ENCODE peak calls at places on chromosome 3, in eight cellular contexts. V, X, R, F, J, D, L and Y are unnamed samples.

GRCh38 chr3:661356-661755 is 431.5 kb upstream of the CNTN6 start:
- DNase-seq in V (no peak), X (no peak), R (no peak), F (no peak), J (no peak), D (no peak), L (no peak), Y (no peak)

GRCh38 chr3:61173685-61174084 is 77.6 kb downstream of the FHIT start:
- DNase-seq in V (peak), X (no peak), R (no peak), F (no peak), J (no peak), D (no peak), L (no peak), Y (no peak)

GRCh38 chr3:112860898-112861297 is 14.2 kb upstream of the CD200R1L start:
- DNase-seq in V (no peak), X (no peak), R (no peak), F (no peak), J (no peak), D (no peak), L (no peak), Y (no peak)

GRCh38 chr3:97927699-97928098 is 44.5 kb downstream of the RIOX2 start:
- DNase-seq in V (no peak), X (no peak), R (peak), F (no peak), J (peak), D (no peak), L (no peak), Y (no peak)

GRCh38 chr3:69738859-69739203 is 433 bp upstream of the MITF start:
- DNase-seq in V (peak), X (no peak), R (no peak), F (no peak), J (no peak), D (no peak), L (no peak), Y (no peak)

GRCh38 chr3:133573054-133573628 is 345 bp upstream of the CDV3 start:
- DNase-seq in V (peak), X (peak), R (peak), F (peak), J (peak), D (peak), L (peak), Y (peak)

GRCh38 chr3:19652336-19652735 is 281.7 kb downstream of the EFHB start:
- DNase-seq in V (no peak), X (no peak), R (no peak), F (no peak), J (no peak), D (no peak), L (no peak), Y (no peak)

GRCh38 chr3:10006762-10007090 is 19.5 kb upstream of the FANCD2 start:
- DNase-seq in V (no peak), X (no peak), R (no peak), F (no peak), J (no peak), D (no peak), L (no peak), Y (no peak)

GRCh38 chr3:177338697-177339219 is 141.5 kb upstream of the TBL1XR1 start:
- DNase-seq in V (no peak), X (no peak), R (peak), F (peak), J (no peak), D (peak), L (no peak), Y (no peak)

GRCh38 chr3:125189378-125190165 is 23.0 kb downstream of the SLC12A8 start:
- DNase-seq in V (no peak), X (no peak), R (no peak), F (no peak), J (no peak), D (no peak), L (no peak), Y (no peak)

GRCh38 chr3:72836923-72837322 is 11.3 kb downstream of the SHQ1 start:
- DNase-seq in V (no peak), X (no peak), R (no peak), F (no peak), J (no peak), D (no peak), L (no peak), Y (no peak)

GRCh38 chr3:6168242-6168641 is 692.7 kb upstream of the GRM7 start:
- DNase-seq in V (no peak), X (no peak), R (no peak), F (no peak), J (no peak), D (no peak), L (no peak), Y (no peak)

GRCh38 chr3:14329842-14330241 is 72.6 kb upstream of the SLC6A6 start:
- DNase-seq in V (no peak), X (no peak), R (no peak), F (no peak), J (no peak), D (no peak), L (no peak), Y (no peak)

GRCh38 chr3:141346839-141347238 is 21.5 kb upstream of the ZBTB38 start:
- DNase-seq in V (no peak), X (no peak), R (peak), F (no peak), J (no peak), D (peak), L (no peak), Y (no peak)

GRCh38 chr3:186612721-186613636 is at the start of gene AHSG:
- DNase-seq in V (no peak), X (no peak), R (no peak), F (no peak), J (no peak), D (no peak), L (no peak), Y (no peak)

GRCh38 chr3:99674086-99674789 is 35.8 kb downstream of the COL8A1 start:
- DNase-seq in V (no peak), X (no peak), R (peak), F (no peak), J (peak), D (no peak), L (no peak), Y (no peak)

GRCh38 chr3:112074616-112075497 is 11.3 kb upstream of the C3orf52 start:
- DNase-seq in V (peak), X (no peak), R (peak), F (peak), J (peak), D (peak), L (no peak), Y (no peak)

GRCh38 chr3:186497608-186498007 is 46.6 kb downstream of the CRYGS start:
- DNase-seq in V (no peak), X (no peak), R (no peak), F (no peak), J (no peak), D (no peak), L (no peak), Y (no peak)

GRCh38 chr3:16671690-16672089 is 66.5 kb upstream of the DAZL start:
- DNase-seq in V (no peak), X (no peak), R (no peak), F (no peak), J (no peak), D (no peak), L (no peak), Y (no peak)

DNA sequence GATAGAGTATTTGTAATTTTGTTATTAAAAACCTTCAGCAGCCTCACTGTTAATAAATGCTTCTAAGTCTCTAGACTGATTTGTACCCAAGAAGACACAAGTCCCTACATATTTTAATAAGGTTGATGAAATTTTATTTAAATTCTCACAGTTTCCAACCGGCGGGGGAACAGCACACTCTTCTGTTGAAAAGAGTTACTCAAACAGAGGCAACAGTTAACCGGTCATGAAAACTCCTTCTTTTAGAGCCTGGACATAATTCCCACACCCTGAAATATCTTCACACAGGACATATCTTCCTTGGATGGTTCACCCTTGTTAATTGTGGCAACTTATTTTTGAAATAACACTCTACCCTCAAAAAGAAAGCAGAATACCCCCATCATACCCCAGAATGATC is 278.8 kb downstream of the FOXP1 start:
- DNase-seq in V (peak), X (no peak), R (peak), F (no peak), J (no peak), D (peak), L (no peak), Y (no peak)
- TF ChIP-seq CTCF in V (peak), X (no peak), R (peak), F (peak), J (peak), D (peak), L (peak), Y (no peak)

DNA sequence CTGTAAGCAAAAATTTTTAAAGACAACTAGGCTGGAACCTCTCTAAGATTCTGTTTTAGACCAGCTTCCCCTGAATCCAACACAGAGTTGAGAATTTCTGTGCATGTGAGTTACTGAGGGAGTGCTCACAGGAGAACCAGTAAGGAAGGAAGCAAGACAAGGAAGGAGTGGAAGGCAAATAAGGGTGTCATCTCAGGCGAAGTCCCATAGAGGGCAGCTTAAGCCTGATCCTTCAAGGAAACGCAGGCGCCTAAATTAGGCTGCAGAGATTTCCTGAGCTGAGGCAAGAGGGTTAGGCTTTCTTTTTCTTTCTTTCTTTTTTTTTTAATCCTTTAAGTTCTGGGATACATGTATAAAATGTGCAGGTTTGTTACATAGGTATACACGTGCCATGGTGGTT is 36.2 kb upstream of the COL6A6 start:
- DNase-seq in V (peak), X (peak), R (peak), F (no peak), J (peak), D (peak), L (no peak), Y (no peak)
- TF ChIP-seq CTCF in V (peak), X (peak), R (peak), F (no peak), J (no peak), D (peak), L (no peak), Y (no peak)

GRCh38 chr3:42752961-42753360 is 20.1 kb downstream of the CCDC13 start:
- DNase-seq in V (no peak), X (no peak), R (no peak), F (no peak), J (no peak), D (no peak), L (no peak), Y (no peak)

GRCh38 chr3:42756681-42757213 is 16.3 kb downstream of the CCDC13 start:
- DNase-seq in V (no peak), X (no peak), R (no peak), F (no peak), J (no peak), D (no peak), L (no peak), Y (no peak)

GRCh38 chr3:42758126-42758525 is 14.9 kb downstream of the CCDC13 start:
- DNase-seq in V (no peak), X (no peak), R (no peak), F (no peak), J (no peak), D (no peak), L (no peak), Y (no peak)

GRCh38 chr3:42753757-42754156 is 19.3 kb downstream of the CCDC13 start:
- DNase-seq in V (no peak), X (no peak), R (no peak), F (no peak), J (no peak), D (no peak), L (no peak), Y (no peak)

DNA sequence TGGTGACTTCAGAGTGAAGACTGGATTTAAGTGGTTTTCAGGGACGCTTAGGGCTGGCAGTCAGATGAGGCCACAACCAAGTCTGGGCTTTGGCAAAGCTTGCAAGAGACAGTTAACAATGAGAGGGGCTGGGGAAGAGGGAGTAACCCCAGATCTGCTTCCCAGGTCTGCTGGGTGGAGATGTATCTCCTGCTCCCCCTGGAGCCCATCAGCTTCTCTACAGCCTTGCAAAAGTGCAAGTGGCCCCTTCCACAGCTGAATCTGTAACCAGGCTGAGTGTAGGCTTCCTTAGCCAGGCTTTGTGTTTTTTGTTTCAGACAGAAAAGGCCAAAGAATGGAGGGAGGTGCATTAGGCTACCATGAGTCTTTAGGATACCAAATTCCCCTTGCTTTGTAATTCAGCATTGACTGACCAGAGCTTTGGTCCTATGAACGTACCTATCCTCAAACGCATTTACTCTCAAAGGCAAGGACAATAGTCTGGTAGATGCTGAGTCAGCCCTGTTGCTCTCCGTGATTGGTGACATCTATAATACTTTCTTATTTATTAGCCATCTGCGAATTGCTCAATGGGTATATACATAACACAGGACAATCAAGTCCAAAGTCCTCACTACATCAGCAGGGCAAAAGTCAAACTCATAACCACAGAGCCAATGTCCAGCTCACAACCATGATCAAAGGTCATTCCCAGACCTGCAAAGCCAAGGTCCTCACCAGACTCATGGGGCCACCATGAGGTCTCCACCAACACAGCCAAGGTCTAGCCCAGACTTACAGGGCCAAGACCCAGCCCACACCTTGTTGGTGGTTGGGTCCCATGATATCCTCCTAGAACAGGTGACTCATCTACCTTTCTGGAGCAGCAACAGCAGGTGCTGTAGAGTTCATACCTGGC is 17.1 kb downstream of the CCDC13 start:
- DNase-seq in V (peak), X (no peak), R (peak), F (no peak), J (peak), D (peak), L (no peak), Y (no peak)
- TF ChIP-seq CTCF in V (peak), X (no peak), R (peak), F (no peak), J (peak), D (peak), L (peak), Y (no peak)

GRCh38 chr3:50221413-50222168 is 14.4 kb upstream of the GNAI2 start:
- DNase-seq in V (no peak), X (peak), R (no peak), F (no peak), J (no peak), D (no peak), L (no peak), Y (no peak)
- TF ChIP-seq CTCF in V (no peak), X (no peak), R (no peak), F (no peak), J (peak), D (no peak), L (no peak), Y (no peak)

GRCh38 chr3:151412989-151413388 is 28.4 kb upstream of the P2RY12 start:
- DNase-seq in V (no peak), X (peak), R (no peak), F (no peak), J (no peak), D (no peak), L (no peak), Y (no peak)
- TF ChIP-seq CTCF in V (no peak), X (no peak), R (no peak), F (no peak), J (no peak), D (peak), L (no peak), Y (no peak)

DNA sequence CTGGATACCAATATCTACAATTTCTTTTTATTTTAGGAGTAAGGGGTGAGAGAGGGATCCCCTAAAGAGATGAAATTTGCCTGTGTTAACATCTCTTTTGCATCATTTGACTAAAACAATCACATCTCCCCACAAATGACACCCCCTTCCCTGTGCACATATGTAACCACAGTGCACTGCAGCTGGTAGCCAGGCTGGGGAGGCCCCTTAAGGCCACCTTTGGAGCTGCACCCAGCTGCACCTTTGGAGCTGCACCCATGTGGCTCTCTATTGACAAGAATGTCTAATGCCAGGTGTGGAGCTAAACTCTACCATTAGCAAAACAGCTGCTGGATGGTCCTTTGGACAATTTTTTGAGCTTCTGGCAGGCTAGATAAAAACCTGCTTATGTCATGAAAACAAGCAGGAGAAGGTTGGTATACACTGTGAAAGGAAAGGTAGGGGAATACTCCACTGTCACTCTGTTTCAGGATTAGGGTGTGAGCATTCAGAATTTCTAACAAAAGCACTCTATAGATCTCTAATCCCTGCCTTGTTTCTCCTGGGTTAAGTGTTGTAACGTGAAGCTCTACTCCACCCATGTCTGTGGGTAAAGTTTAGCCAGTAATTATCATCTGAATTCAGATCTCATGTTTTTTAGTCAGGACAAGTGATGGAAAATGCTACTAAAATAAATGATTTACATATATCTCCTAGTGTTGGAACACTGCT is 52.1 kb downstream of the TFG start:
- DNase-seq in V (no peak), X (no peak), R (no peak), F (no peak), J (no peak), D (no peak), L (no peak), Y (no peak)
- TF ChIP-seq CTCF in V (no peak), X (no peak), R (no peak), F (no peak), J (peak), D (peak), L (no peak), Y (no peak)

GRCh38 chr3:169619793-169620192 is 43.7 kb downstream of the MECOM start:
- DNase-seq in V (no peak), X (no peak), R (no peak), F (no peak), J (no peak), D (no peak), L (no peak), Y (no peak)
- TF ChIP-seq CTCF in V (no peak), X (no peak), R (no peak), F (no peak), J (no peak), D (no peak), L (no peak), Y (no peak)

DNA sequence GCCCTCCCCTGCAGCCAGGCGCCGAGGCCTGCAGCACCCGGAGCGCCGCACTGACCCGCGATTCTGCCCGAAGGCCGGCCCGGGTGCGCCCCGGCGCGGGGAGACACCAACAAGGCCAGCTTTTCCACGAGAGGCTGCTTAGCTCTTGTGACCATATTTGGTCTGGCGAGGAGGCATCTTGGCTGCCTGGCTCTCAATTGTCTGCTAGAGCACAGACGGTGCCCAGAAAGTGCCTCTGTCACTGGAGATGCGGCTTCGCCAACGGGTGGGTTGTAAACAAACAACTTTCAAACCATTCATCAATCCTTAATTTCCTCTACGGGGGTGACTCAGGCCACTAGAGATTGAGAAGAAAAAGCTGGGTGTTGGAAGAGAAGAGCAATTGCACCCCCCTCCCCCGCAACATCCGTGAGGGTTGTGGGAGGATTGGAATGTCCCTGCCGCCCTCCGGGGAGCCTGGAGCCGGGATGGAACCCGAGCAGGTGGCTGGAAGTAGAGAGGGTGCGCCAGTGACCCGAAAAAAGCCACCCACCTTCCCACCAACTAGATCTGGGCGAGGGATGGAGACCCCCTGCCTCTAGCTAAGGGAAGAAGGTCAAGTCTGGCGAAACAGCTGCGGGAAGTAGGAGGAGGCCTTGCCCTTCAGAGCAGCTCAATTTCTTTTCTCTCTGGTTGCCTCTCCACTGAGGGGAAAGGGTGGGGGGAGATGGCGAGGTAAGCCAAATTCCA is 783 bp upstream of the WWTR1 start:
- DNase-seq in V (peak), X (peak), R (peak), F (peak), J (peak), D (peak), L (peak), Y (no peak)
- TF ChIP-seq CTCF in V (peak), X (no peak), R (peak), F (no peak), J (peak), D (peak), L (peak), Y (no peak)

DNA sequence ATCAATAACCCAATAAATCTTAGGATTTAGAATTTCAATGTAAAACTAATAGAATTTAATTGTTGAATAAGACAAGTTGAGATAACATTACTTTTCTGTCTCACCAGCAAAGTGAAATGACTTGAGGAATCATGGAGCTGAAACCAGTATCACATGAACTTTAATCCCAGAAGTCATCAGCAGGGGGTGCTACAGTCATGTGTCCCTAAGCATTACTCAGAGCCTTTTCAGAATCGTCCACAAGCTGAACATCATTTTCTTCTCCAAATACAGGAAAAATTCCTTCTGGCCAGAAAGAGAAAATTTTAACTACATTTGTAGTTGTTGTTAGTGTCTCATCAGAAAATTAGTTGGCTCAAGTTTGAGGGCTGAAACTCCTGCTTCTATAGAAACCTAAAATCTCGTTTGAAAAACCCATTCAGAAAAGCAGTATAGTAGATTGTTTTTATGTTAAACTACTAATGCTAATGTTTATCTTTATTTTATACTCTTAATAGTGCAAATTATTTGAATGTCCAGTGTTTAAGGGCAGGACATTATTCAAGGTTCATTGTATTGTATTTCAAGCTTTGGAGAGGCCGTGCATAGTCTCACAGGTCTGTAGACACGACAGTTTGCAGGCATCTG is 384.1 kb downstream of the PLOD2 start:
- DNase-seq in V (peak), X (peak), R (peak), F (peak), J (peak), D (peak), L (no peak), Y (peak)
- TF ChIP-seq CTCF in V (peak), X (peak), R (peak), F (peak), J (peak), D (peak), L (no peak), Y (no peak)

GRCh38 chr3:108125550-108126071 is 34.8 kb upstream of the CD47 start:
- DNase-seq in V (no peak), X (peak), R (no peak), F (no peak), J (no peak), D (no peak), L (no peak), Y (no peak)
- TF ChIP-seq CTCF in V (no peak), X (no peak), R (no peak), F (no peak), J (no peak), D (no peak), L (no peak), Y (no peak)